ENCODE peak calls at places on chromosomes 7 and 10, in six cellular contexts. T, Z, R, I, Y and X are unnamed samples.

GRCh38 chr7:6612819-6613218 is 2.6 kb upstream of the ZNF853 start:
- DNase-seq in T (no peak), Z (no peak), R (no peak), I (no peak), Y (no peak), X (no peak)

GRCh38 chr10:122185643-122186042 is 85.5 kb upstream of the BTBD16 start:
- DNase-seq in T (no peak), Z (no peak), R (no peak), I (no peak), Y (no peak), X (no peak)

GRCh38 chr7:2440608-2441245 is 35.5 kb downstream of the GRIFIN start:
- DNase-seq in T (no peak), Z (peak), R (peak), I (peak), Y (no peak), X (no peak)

GRCh38 chr10:57696641-57697040 is 571.1 kb downstream of the IPMK start:
- DNase-seq in T (no peak), Z (no peak), R (no peak), I (no peak), Y (no peak), X (no peak)

GRCh38 chr10:71750124-71750841 is 23.0 kb downstream of the VSIR start:
- DNase-seq in T (no peak), Z (no peak), R (no peak), I (peak), Y (no peak), X (no peak)

GRCh38 chr7:31373337-31374289 is 33.1 kb upstream of the NEUROD6 start:
- DNase-seq in T (peak), Z (no peak), R (peak), I (no peak), Y (peak), X (peak)

GRCh38 chr7:66255533-66256100 is 50.5 kb downstream of the TPST1 start:
- DNase-seq in T (no peak), Z (no peak), R (no peak), I (no peak), Y (no peak), X (no peak)

GRCh38 chr7:84247591-84247990 is 53.0 kb upstream of the SEMA3A start:
- DNase-seq in T (no peak), Z (no peak), R (no peak), I (no peak), Y (no peak), X (no peak)

GRCh38 chr7:151506901-151507382 is 12.8 kb downstream of the RHEB start:
- DNase-seq in T (peak), Z (no peak), R (no peak), I (no peak), Y (no peak), X (no peak)

GRCh38 chr7:28136420-28136819 is 44.2 kb downstream of the JAZF1 start:
- DNase-seq in T (no peak), Z (no peak), R (no peak), I (no peak), Y (no peak), X (no peak)